ENCODE peak calls at places on chromosomes 1 and 21, in eight cellular contexts. A is heart right ventricle; F is RPMI7951; C is KBM-7; E is stimulated activated CD4-positive, alpha-beta T cell treated with anti-CD3 and anti-CD28 coated beads, Interleukin-2, amount 100 ng/mL, for 24 hours; P is NCI-H345; W is Daoy; L is AML-193. S is an unnamed sample.

GRCh38 chr1:225999912-226000337 is 782 bp upstream of the SDE2 start:
- DNase-seq in A (no peak), F (no peak), C (no peak), E (no peak), P (peak; percentile 39), W (no peak), L (peak; percentile 30), S (no peak)

GRCh38 chr1:246987083-246987690 is 20.7 kb downstream of the ZNF695 start:
- DNase-seq in A (no peak), F (no peak), C (peak; percentile 26), E (no peak), P (no peak), W (no peak), L (no peak), S (no peak)

GRCh38 chr21:28754127-28754611 is 238.5 kb downstream of the LTN1 start:
- DNase-seq in A (peak; percentile 25), F (no peak), C (no peak), E (no peak), P (no peak), W (no peak), L (no peak), S (no peak)

GRCh38 chr1:244963231-244963826 is 99.0 kb upstream of the HNRNPU start:
- DNase-seq in A (no peak), F (no peak), C (peak; percentile 41), E (no peak), P (no peak), W (peak; percentile 27), L (no peak), S (no peak)

GRCh38 chr1:225896937-225897549 is 8.1 kb upstream of the LEFTY1 start:
- DNase-seq in A (no peak), F (no peak), C (no peak), E (peak; percentile 71), P (no peak), W (peak; percentile 78), L (no peak), S (no peak)

GRCh38 chr1:28983091-28983490 is 68.7 kb downstream of the EPB41 start:
- DNase-seq in A (no peak), F (no peak), C (no peak), E (no peak), P (no peak), W (no peak), L (no peak), S (no peak)

GRCh38 chr1:25619101-25619890 is 2.7 kb downstream of the MAN1C1 start:
- DNase-seq in A (peak; percentile 42), F (no peak), C (peak; percentile 51), E (peak; percentile 63), P (peak; percentile 65), W (peak; percentile 43), L (no peak), S (no peak)

GRCh38 chr1:12678820-12679219 is 34.9 kb downstream of the AADACL4 start:
- DNase-seq in A (no peak), F (no peak), C (no peak), E (no peak), P (no peak), W (no peak), L (no peak), S (no peak)

GRCh38 chr1:230735447-230735846 is 11.7 kb upstream of the CAPN9 start:
- DNase-seq in A (no peak), F (no peak), C (no peak), E (no peak), P (no peak), W (peak; percentile 38), L (no peak), S (no peak)

GRCh38 chr1:192668434-192668983 is 32.6 kb downstream of the RGS13 start:
- DNase-seq in A (no peak), F (no peak), C (no peak), E (no peak), P (peak; percentile 71), W (peak; percentile 21), L (no peak), S (no peak)